ENCODE peak calls at places on chromosomes 13 and 19, in seven cellular contexts. D is Panc1, Q is upper lobe of left lung, C is breast epithelium, G is transverse colon, J is prostate gland, P is stomach. M is an unnamed sample.
A peak's percentile ranks its signal among the peaks of the same experiment; 100 is the strongest.

GRCh38 chr19:33039815-33040214 is 24.9 kb downstream of the RHPN2 start:
- DNase-seq in C (no peak), Q (no peak), D (no peak), G (no peak), P (no peak), J (no peak), M (no peak)

GRCh38 chr19:18833849-18834643 is 2.3 kb downstream of the UPF1 start:
- DNase-seq in P (no peak), C (no peak), Q (peak; percentile 46), D (no peak), J (peak; percentile 36), G (peak; percentile 50), M (no peak)

GRCh38 chr19:29735821-29736220 is 20.8 kb upstream of the C19orf12 start:
- DNase-seq in J (no peak), P (no peak), C (no peak), D (no peak), G (no peak), Q (no peak), M (no peak)

GRCh38 chr19:3642987-3643386 is 16.4 kb upstream of the CACTIN start:
- DNase-seq in P (no peak), G (no peak), Q (no peak), D (no peak), J (no peak), C (no peak), M (no peak)

GRCh38 chr19:56177564-56178243 is 1.9 kb downstream of the GALP start:
- DNase-seq in C (no peak), Q (no peak), J (no peak), D (no peak), P (no peak), G (no peak), M (no peak)

GRCh38 chr19:574658-575526 is 2.5 kb downstream of the BSG start:
- DNase-seq in Q (no peak), G (no peak), P (peak; percentile 69), D (no peak), C (no peak), J (no peak), M (no peak)

GRCh38 chr19:10431943-10432735 is 11.8 kb downstream of the PDE4A start:
- DNase-seq in J (peak; percentile 41), Q (peak; percentile 79), G (peak; percentile 86), C (no peak), D (no peak), P (peak; percentile 78), M (no peak)

GRCh38 chr19:6532244-6532999 is 1.6 kb downstream of the TNFSF9 start:
- DNase-seq in C (no peak), Q (no peak), J (no peak), D (no peak), G (no peak), P (no peak), M (no peak)

GRCh38 chr13:23985846-23986245 is 88.5 kb upstream of the C1QTNF9B start:
- DNase-seq in D (no peak), G (no peak), P (no peak), Q (no peak), J (no peak), C (no peak), M (peak; percentile 78)

GRCh38 chr19:48754950-48755645 is at the start of gene FGF21:
- DNase-seq in Q (no peak), C (no peak), J (no peak), D (no peak), G (no peak), P (no peak), M (no peak)

GRCh38 chr19:1177322-1178114 is 3.5 kb upstream of the SBNO2 start:
- DNase-seq in G (no peak), Q (peak; percentile 60), D (no peak), C (no peak), J (no peak), P (no peak), M (no peak)

GRCh38 chr19:47253467-47253881 is 2.9 kb upstream of the CCDC9 start:
- DNase-seq in Q (no peak), P (no peak), G (no peak), D (no peak), C (no peak), J (no peak), M (no peak)

GRCh38 chr13:31441804-31442487 is 242.2 kb downstream of the B3GLCT start:
- DNase-seq in C (no peak), P (no peak), G (no peak), D (no peak), Q (no peak), J (no peak), M (no peak)

GRCh38 chr19:4524808-4525562 is 6.7 kb upstream of the PLIN4 start:
- DNase-seq in D (peak; percentile 33), C (no peak), P (peak; percentile 63), G (peak; percentile 66), Q (no peak), J (no peak), M (no peak)

GRCh38 chr19:18233224-18233825 is 7.1 kb upstream of the PDE4C start:
- DNase-seq in D (no peak), J (no peak), Q (peak; percentile 41), G (peak; percentile 38), P (peak; percentile 45), C (no peak), M (no peak)

GRCh38 chr13:49690990-49691886 is at the start of gene EBPL:
- DNase-seq in G (peak; percentile 96), D (no peak), C (peak; percentile 90), P (peak; percentile 95), J (peak; percentile 94), Q (peak; percentile 96), M (peak; percentile 99)

GRCh38 chr19:44754743-44755066 is 6.2 kb downstream of the BCL3 start:
- DNase-seq in J (no peak), C (no peak), P (no peak), D (no peak), G (no peak), Q (no peak), M (no peak)

GRCh38 chr19:1377176-1377964 is 6.3 kb upstream of the NDUFS7 start:
- DNase-seq in G (no peak), P (no peak), C (no peak), D (no peak), Q (no peak), J (no peak), M (no peak)

GRCh38 chr13:97072297-97072696 is 78.0 kb upstream of the OXGR1 start:
- DNase-seq in G (no peak), C (no peak), D (no peak), Q (no peak), J (no peak), P (no peak), M (no peak)

GRCh38 chr19:21604351-21604926 is 99.0 kb downstream of the ZNF429 start:
- DNase-seq in P (no peak), G (no peak), Q (no peak), J (no peak), D (no peak), C (no peak), M (no peak)

GRCh38 chr13:49454388-49455015 is 10.4 kb downstream of the SETDB2 start:
- DNase-seq in C (no peak), G (no peak), P (no peak), Q (no peak), J (no peak), D (no peak), M (no peak)

DNA sequence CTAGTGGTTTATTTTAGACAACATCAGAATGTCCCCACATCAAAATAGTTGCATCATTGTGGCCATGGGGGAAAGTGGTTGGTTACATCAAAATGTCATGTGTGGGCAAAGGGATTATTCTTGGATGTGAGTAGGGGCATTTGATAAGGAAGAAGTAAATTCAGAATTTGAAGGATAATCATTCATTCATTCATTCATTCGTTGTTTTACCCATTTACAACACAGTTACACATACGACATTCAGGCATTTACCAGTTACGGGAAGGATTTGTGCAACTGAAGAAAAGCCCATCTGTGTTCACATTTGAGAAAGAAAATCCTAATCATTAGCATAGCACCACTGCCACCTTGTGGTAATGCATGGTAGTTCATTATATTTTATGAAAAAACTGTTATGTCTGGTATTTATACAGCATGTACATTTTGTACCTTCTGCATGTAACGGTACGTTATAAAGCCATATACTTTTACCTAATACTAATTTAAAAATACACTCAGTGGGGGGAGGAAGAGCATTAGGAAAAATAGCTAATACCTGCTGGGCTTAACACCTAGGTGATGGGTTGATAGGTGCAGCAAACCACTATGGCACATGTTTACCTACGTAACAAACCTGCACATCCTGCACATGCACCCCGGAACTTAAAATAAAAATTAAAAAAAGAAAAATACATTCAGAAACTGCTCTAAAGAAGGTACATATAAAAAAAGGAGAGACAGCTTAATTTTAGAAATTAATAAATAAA is 62.1 kb downstream of the DGKH start:
- DNase-seq in P (no peak), G (no peak), Q (no peak), D (peak; percentile 38), J (peak; percentile 44), C (no peak), M (no peak)
- TF ChIP-seq POLR2AphosphoS5 in P (peak; percentile 67), G (no peak), Q (no peak), D (no peak), J (peak; percentile 33), C (no peak), M (no peak)

DNA sequence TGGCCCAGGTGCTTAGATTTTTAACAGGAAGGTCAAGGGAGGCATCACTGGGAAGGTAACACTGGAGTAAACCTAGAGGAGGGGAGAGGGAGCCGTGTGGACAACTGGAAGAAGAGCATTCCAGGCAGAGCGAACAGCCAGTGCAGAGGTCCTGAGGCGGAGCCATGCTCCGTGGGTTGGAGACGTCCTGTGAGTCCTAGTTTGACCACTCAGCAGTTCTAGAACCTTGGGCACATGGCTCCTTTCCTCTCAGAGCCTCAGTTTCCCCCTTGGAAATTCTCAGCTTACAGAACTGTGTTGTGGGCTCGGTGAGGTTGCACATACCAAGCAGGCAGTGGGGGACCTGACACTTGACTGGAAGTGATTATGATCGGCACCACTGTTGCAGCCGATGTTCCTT is 130.9 kb downstream of the DPF1 start:
- DNase-seq in G (no peak), C (no peak), P (no peak), J (no peak), D (no peak), Q (no peak), M (no peak)
- H3K27ac ChIP-seq in G (no peak overlapping the region), C (no peak overlapping the region), P (no peak overlapping the region), J (no peak overlapping the region), D (no peak overlapping the region), Q (no peak overlapping the region), M (no peak overlapping the region)

GRCh38 chr13:20973886-20974285 is 71.3 kb upstream of the XPO4 start:
- DNase-seq in G (no peak), C (no peak), J (no peak), Q (no peak), D (no peak), P (no peak), M (no peak)
- H3K36me3 ChIP-seq in G (no peaks in the 10 kb centered on the region), C (no peaks in the 10 kb centered on the region), J (peaks cover 7% of the 10 kb centered on the region), Q (peaks cover 19% of the 10 kb centered on the region), D (peaks cover 14% of the 10 kb centered on the region), P (peaks cover 68% of the 10 kb centered on the region), M (peaks cover 55% of the 10 kb centered on the region)

DNA sequence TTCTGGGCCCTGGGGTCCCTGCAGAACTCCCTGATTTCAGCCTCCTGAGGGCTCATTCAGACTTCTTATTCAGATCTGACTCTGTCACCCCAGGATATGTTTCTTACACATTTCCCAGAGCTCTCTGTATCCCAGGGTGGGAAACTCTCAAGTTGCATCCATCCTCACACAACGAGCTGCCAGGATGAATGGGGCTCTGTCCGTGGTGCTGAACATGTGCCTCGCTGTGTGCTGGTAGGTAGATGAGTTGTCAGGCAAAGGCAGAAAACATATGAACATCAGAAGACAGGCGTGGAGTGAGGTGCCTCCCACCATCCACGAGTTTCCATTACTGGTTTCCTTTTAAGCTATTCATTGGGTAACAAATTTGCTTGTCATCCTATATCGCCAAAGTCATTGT is 11.4 kb upstream of the IGFL1 start:
- DNase-seq in G (no peak), J (no peak), C (no peak), D (no peak), Q (no peak), P (no peak), M (no peak)
- TF ChIP-seq POLR2AphosphoS5 in G (no peak), J (no peak), C (no peak), D (no peak), Q (no peak), P (no peak), M (no peak)

GRCh38 chr13:64255988-64256387 is 2840.3 kb upstream of the PCDH20 start:
- DNase-seq in P (no peak), Q (no peak), D (no peak), J (no peak), C (no peak), G (no peak), M (no peak)
- H3K27ac ChIP-seq in P (no peak overlapping the region), Q (no peak overlapping the region), D (no peak overlapping the region), J (no peak overlapping the region), C (no peak overlapping the region), G (no peak overlapping the region), M (no peak overlapping the region)